ENCODE peak calls at places on chromosomes 3 and 15, in six cellular contexts. T, Y, F, G, N and W are unnamed samples.
A peak's percentile ranks its signal among the peaks of the same experiment; 100 is the strongest.

GRCh38 chr15:68385671-68386586 is 46.0 kb downstream of the ITGA11 start:
- DNase-seq in T (no peak), Y (no peak), F (no peak), G (peak; percentile 5), N (no peak), W (no peak)

GRCh38 chr15:96267463-96267862 is 63.0 kb upstream of the NR2F2 start:
- DNase-seq in T (no peak), Y (no peak), F (no peak), G (no peak), N (no peak), W (no peak)

GRCh38 chr3:46860381-46861292 is 2.6 kb downstream of the MYL3 start:
- DNase-seq in T (no peak), Y (no peak), F (no peak), G (no peak), N (no peak), W (no peak)

GRCh38 chr3:24359645-24360462 is 134.8 kb downstream of the THRB start:
- DNase-seq in T (no peak), Y (no peak), F (no peak), G (no peak), N (no peak), W (no peak)

GRCh38 chr3:195133462-195133861 is 137.5 kb downstream of the XXYLT1 start:
- DNase-seq in T (no peak), Y (no peak), F (peak; percentile 60), G (no peak), N (peak; percentile 97), W (peak; percentile 86)

GRCh38 chr3:31377045-31377642 is 155.6 kb upstream of the STT3B start:
- DNase-seq in T (no peak), Y (peak; percentile 85), F (no peak), G (peak; percentile 32), N (peak; percentile 80), W (no peak)

GRCh38 chr3:38004415-38005075 is 14.0 kb downstream of the VILL start:
- DNase-seq in T (no peak), Y (peak; percentile 57), F (peak; percentile 94), G (peak; percentile 91), N (peak; percentile 66), W (no peak)

GRCh38 chr3:17551333-17551732 is 191.1 kb downstream of the TBC1D5 start:
- DNase-seq in T (no peak), Y (no peak), F (no peak), G (no peak), N (no peak), W (no peak)

GRCh38 chr3:155640098-155640497 is 104.8 kb downstream of the PLCH1 start:
- DNase-seq in T (no peak), Y (no peak), F (no peak), G (no peak), N (no peak), W (no peak)

GRCh38 chr3:99286266-99286845 is 352.0 kb upstream of the COL8A1 start:
- DNase-seq in T (no peak), Y (no peak), F (no peak), G (no peak), N (peak; percentile 23), W (no peak)

DNA sequence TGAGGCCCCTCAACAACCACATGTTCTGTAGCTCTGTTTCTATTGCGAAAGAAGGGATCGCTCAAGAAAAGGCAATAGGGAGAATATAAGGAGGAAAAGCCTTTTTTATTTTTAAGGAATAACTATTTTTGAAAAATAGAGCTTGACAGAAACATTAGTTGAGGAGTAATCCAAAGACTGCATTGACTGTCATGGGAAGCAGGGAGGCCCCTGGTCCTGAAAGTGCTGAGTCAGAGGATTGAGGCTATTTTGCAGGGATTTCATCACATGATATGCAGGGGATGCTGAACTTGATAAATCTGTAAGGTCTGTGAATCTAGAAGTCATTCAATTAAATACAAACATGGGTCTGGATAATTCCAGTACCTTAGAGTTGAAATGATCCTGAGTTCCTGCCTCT is 92.0 kb downstream of the MTHFS start:
- DNase-seq in T (no peak), Y (no peak), F (no peak), G (no peak), N (peak; percentile 8), W (no peak)
- TF ChIP-seq CTCF in T (no peak), Y (no peak), F (no peak), G (no peak), N (no peak), W (no peak)

DNA sequence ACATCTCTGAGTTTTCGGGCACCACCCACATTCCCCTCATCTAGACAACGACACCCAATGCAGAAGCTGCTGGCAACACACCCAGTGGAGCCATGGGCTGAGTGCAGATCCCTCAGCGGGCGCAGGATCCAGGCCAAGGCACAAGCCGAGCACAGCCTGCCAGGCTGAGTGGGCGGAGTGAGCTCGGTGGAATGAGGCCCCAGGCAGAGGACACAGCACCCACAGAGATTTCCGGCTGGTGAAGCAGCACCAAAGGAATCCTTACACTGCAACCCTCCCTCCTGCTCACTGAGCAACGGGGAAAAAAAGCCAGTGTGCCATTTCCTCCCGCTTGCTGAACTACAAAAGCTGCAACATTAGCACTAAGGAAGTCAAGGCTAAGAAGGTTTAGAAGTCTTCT is 34.2 kb downstream of the ZMAT3 start:
- DNase-seq in T (peak; percentile 75), Y (peak; percentile 92), F (peak; percentile 28), G (no peak), N (peak; percentile 78), W (no peak)
- H3K4me3 ChIP-seq in T (no peak overlapping the region), Y (no peak overlapping the region), F (no peak overlapping the region), G (no peak overlapping the region), N (no peak overlapping the region), W (no peak overlapping the region)

GRCh38 chr3:140736863-140737460 is 59.1 kb downstream of the TRIM42 start:
- DNase-seq in T (no peak), Y (peak; percentile 62), F (peak; percentile 18), G (peak; percentile 33), N (peak; percentile 65), W (no peak)
- TF ChIP-seq CTCF in T (no peak), Y (peak; percentile 76), F (no peak), G (peak; percentile 10), N (peak; percentile 61), W (peak; percentile 39)

GRCh38 chr15:97301166-97301565 is 659.3 kb upstream of the ARRDC4 start:
- DNase-seq in T (no peak), Y (no peak), F (no peak), G (no peak), N (no peak), W (no peak)
- H3K4me3 ChIP-seq in T (no peak overlapping the region), Y (no peak overlapping the region), F (no peak overlapping the region), G (no peak overlapping the region), N (no peak overlapping the region), W (no peak overlapping the region)

GRCh38 chr3:146334151-146334550 is 83.2 kb upstream of the PLSCR4 start:
- DNase-seq in T (no peak), Y (peak; percentile 42), F (no peak), G (no peak), N (peak; percentile 54), W (no peak)
- TF ChIP-seq CTCF in T (no peak), Y (peak; percentile 64), F (no peak), G (peak; percentile 14), N (peak; percentile 46), W (no peak)

GRCh38 chr15:42092666-42093445 is 1.5 kb downstream of the PLA2G4D start:
- DNase-seq in T (no peak), Y (no peak), F (no peak), G (peak; percentile 85), N (peak; percentile 6), W (no peak)
- H3K4me3 ChIP-seq in T (no peak overlapping the region), Y (no peak overlapping the region), F (no peak overlapping the region), G (no peak overlapping the region), N (no peak overlapping the region), W (no peak overlapping the region)